ENCODE peak calls at places on chromosomes 12 and 14, in five cellular contexts. P is cardiac muscle cell, N is aorta, F is uterus, S is psoas muscle. U is an unnamed sample. For H3K27me3, the result is how much of the 10 kb centered on the place peaks cover.

GRCh38 chr12:12563529-12563928 is 866 bp upstream of the DUSP16 start:
- DNase-seq in P (peak), N (no peak), F (peak), S (no peak), U (no peak)

GRCh38 chr12:46259071-46259470 is 9.8 kb downstream of the SLC38A1 start:
- DNase-seq in P (no peak), N (no peak), F (no peak), S (no peak), U (no peak)

GRCh38 chr14:55968741-55969140 is 149.5 kb upstream of the PELI2 start:
- DNase-seq in P (peak), N (no peak), F (no peak), S (no peak), U (no peak)

GRCh38 chr12:121657305-121658008 is 12.0 kb downstream of the MORN3 start:
- DNase-seq in P (no peak), N (no peak), F (no peak), S (no peak), U (no peak)

GRCh38 chr14:71331393-71331792 is 424.1 kb downstream of the PCNX1 start:
- DNase-seq in P (no peak), N (no peak), F (no peak), S (no peak), U (no peak)

GRCh38 chr12:115149685-115150378 is 465.9 kb upstream of the TBX3 start:
- DNase-seq in P (no peak), N (no peak), F (no peak), S (no peak), U (no peak)

GRCh38 chr12:108728820-108729611 is 2.3 kb downstream of the CORO1C start:
- DNase-seq in P (no peak), N (no peak), F (no peak), S (no peak), U (no peak)

GRCh38 chr12:90801776-90802175 is 153.2 kb downstream of the CCER1 start:
- DNase-seq in P (no peak), N (no peak), F (no peak), S (no peak), U (no peak)

GRCh38 chr12:64236549-64236948 is 14.5 kb upstream of the KICS2 start:
- DNase-seq in P (no peak), N (no peak), F (no peak), S (no peak), U (no peak)

GRCh38 chr14:68284834-68285233 is 465.3 kb downstream of the RAD51B start:
- DNase-seq in P (no peak), N (no peak), F (no peak), S (no peak), U (no peak)

GRCh38 chr12:93908846-93909592 is 231.8 kb downstream of the CRADD start:
- DNase-seq in P (no peak), N (no peak), F (no peak), S (no peak), U (no peak)

GRCh38 chr12:121181181-121181580 is 28.7 kb upstream of the P2RX4 start:
- DNase-seq in P (no peak), N (no peak), F (no peak), S (no peak), U (no peak)

GRCh38 chr12:29796823-29797263 is 13.1 kb upstream of the TMTC1 start:
- DNase-seq in P (no peak), N (no peak), F (peak), S (no peak), U (no peak)

GRCh38 chr12:49507139-49507538 is 31.7 kb upstream of the KCNH3 start:
- DNase-seq in P (no peak), N (no peak), F (no peak), S (no peak), U (no peak)

GRCh38 chr14:56195219-56195618 is 77.0 kb downstream of the PELI2 start:
- DNase-seq in P (no peak), N (no peak), F (no peak), S (no peak), U (no peak)

GRCh38 chr12:112905451-112906089 is 1.2 kb upstream of the OAS1 start:
- DNase-seq in P (no peak), N (no peak), F (no peak), S (no peak), U (no peak)

GRCh38 chr12:112909693-112910092 is 2.9 kb downstream of the OAS1 start:
- DNase-seq in P (no peak), N (no peak), F (no peak), S (no peak), U (no peak)

GRCh38 chr12:112906712-112907414 is at the start of gene OAS1:
- DNase-seq in P (peak), N (no peak), F (peak), S (no peak), U (no peak)

GRCh38 chr12:112907415-112908157 is 824 bp downstream of the OAS1 start:
- DNase-seq in P (no peak), N (no peak), F (no peak), S (no peak), U (no peak)

DNA sequence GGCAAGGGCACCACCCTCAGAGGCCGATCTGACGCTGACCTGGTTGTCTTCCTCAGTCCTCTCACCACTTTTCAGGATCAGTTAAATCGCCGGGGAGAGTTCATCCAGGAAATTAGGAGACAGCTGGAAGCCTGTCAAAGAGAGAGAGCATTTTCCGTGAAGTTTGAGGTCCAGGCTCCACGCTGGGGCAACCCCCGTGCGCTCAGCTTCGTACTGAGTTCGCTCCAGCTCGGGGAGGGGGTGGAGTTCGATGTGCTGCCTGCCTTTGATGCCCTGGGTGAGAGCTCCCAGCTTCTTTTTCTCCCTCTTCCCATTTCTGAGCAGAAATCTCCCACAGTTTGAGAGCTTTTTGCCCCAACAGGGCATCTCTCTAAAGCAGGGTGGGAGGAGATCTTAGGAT is 1.8 kb downstream of the OAS1 start:
- DNase-seq in P (no peak), N (no peak), F (no peak), S (no peak), U (no peak)
- H3K4me3 ChIP-seq in P (no peak), N (no peak), F (no peak), S (peak), U (no peak)

GRCh38 chr12:1828863-1829262 is 8.5 kb downstream of the LRTM2 start:
- DNase-seq in P (peak), N (peak), F (no peak), S (peak), U (no peak)

GRCh38 chr12:1829306-1829900 is 9.0 kb downstream of the LRTM2 start:
- DNase-seq in P (no peak), N (peak), F (no peak), S (peak), U (no peak)

GRCh38 chr12:1827806-1828805 is 7.7 kb downstream of the LRTM2 start:
- DNase-seq in P (no peak), N (peak), F (no peak), S (peak), U (no peak)

GRCh38 chr12:1830981-1831930 is 10.9 kb downstream of the LRTM2 start:
- DNase-seq in P (peak), N (peak), F (peak), S (peak), U (no peak)

DNA sequence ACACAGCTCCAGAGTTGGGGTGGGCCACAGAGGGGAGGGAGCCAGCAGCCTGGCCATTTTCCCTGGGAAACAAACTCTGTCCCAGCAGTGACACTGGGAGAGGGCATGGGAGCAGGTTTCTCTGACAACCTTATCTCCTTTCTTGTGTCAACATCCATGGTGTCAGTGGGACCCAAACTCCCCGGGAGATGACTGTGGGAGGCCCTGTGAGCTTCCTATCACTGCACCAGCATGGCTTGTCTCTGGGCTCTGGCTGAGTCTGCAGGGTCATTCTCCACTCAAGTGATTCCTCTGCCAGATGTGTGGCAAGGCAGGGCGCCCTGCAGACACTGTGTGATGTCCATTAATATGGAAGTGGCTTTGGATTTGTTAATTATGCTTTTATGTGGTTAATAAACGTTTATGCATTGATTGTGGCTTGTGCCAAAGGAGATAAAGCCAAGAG is 10.1 kb downstream of the LRTM2 start:
- DNase-seq in P (no peak), N (peak), F (no peak), S (peak), U (no peak)
- H3K27me3 ChIP-seq in P (under half), N (under half), F (under half), S (under half), U (under half)

GRCh38 chr12:56487448-56488040 is 417 bp downstream of the GLS2 start:
- DNase-seq in P (peak), N (peak), F (peak), S (no peak), U (no peak)
- H3K27ac ChIP-seq in P (no peak), N (no peak), F (no peak), S (no peak), U (no peak)

GRCh38 chr12:84508325-84508861 is 404.2 kb downstream of the SLC6A15 start:
- DNase-seq in P (no peak), N (no peak), F (peak), S (no peak), U (no peak)
- H3K4me3 ChIP-seq in P (no peak), N (no peak), F (no peak), S (no peak), U (no peak)

U was measured in right atrium auricular region.